ENCODE peak calls at places on chromosomes 6 and 20, in eight cellular contexts. One of them, this sample, is unnamed.

GRCh38 chr20:15061955-15062354 is 724.5 kb upstream of the FLRT3 start:
- DNase-seq in HuH-7.5: peak
- DNase-seq in Calu3: no peak
- DNase-seq in iris pigment epithelial cell: no peak
- DNase-seq in mesothelial cell of epicardium: no peak
- DNase-seq in cardiac muscle cell: peak
- DNase-seq in activated T-helper 2 cell treated with anti-CD3 and anti-CD28 coated beads, Interferon-gamma antibody, Interleukin-2, Interleukin-4, amounts not matched to agents 10 μg/mL and 5 μg/mL and 100 μg/mL, durations not matched to agents 14 hours and 24 hours and 36 hours: no peak
- DNase-seq in HCEC 1CT: no peak
- DNase-seq in this sample: no peak

GRCh38 chr6:109595998-109596397 is 95.0 kb downstream of the AK9 start:
- DNase-seq in cardiac muscle cell: no peak
- DNase-seq in HuH-7.5: peak
- DNase-seq in activated T-helper 2 cell treated with anti-CD3 and anti-CD28 coated beads, Interferon-gamma antibody, Interleukin-2, Interleukin-4, amounts not matched to agents 10 μg/mL and 5 μg/mL and 100 μg/mL, durations not matched to agents 14 hours and 24 hours and 36 hours: no peak
- DNase-seq in Calu3: peak
- DNase-seq in iris pigment epithelial cell: peak
- DNase-seq in HCEC 1CT: peak
- DNase-seq in mesothelial cell of epicardium: no peak
- DNase-seq in this sample: peak

GRCh38 chr6:14035448-14035847 is 82.1 kb upstream of the CD83 start:
- DNase-seq in mesothelial cell of epicardium: no peak
- DNase-seq in HuH-7.5: no peak
- DNase-seq in iris pigment epithelial cell: peak
- DNase-seq in Calu3: peak
- DNase-seq in cardiac muscle cell: peak
- DNase-seq in HCEC 1CT: peak
- DNase-seq in activated T-helper 2 cell treated with anti-CD3 and anti-CD28 coated beads, Interferon-gamma antibody, Interleukin-2, Interleukin-4, amounts not matched to agents 10 μg/mL and 5 μg/mL and 100 μg/mL, durations not matched to agents 14 hours and 24 hours and 36 hours: no peak
- DNase-seq in this sample: no peak

GRCh38 chr20:35603695-35604443 is 11.8 kb upstream of the SPAG4 start:
- DNase-seq in mesothelial cell of epicardium: no peak
- DNase-seq in Calu3: no peak
- DNase-seq in iris pigment epithelial cell: no peak
- DNase-seq in activated T-helper 2 cell treated with anti-CD3 and anti-CD28 coated beads, Interferon-gamma antibody, Interleukin-2, Interleukin-4, amounts not matched to agents 10 μg/mL and 5 μg/mL and 100 μg/mL, durations not matched to agents 14 hours and 24 hours and 36 hours: no peak
- DNase-seq in HuH-7.5: no peak
- DNase-seq in HCEC 1CT: no peak
- DNase-seq in cardiac muscle cell: no peak
- DNase-seq in this sample: no peak

GRCh38 chr6:117303323-117303722 is 38.0 kb downstream of the VGLL2 start:
- DNase-seq in cardiac muscle cell: no peak
- DNase-seq in mesothelial cell of epicardium: no peak
- DNase-seq in activated T-helper 2 cell treated with anti-CD3 and anti-CD28 coated beads, Interferon-gamma antibody, Interleukin-2, Interleukin-4, amounts not matched to agents 10 μg/mL and 5 μg/mL and 100 μg/mL, durations not matched to agents 14 hours and 24 hours and 36 hours: no peak
- DNase-seq in Calu3: no peak
- DNase-seq in HCEC 1CT: no peak
- DNase-seq in iris pigment epithelial cell: no peak
- DNase-seq in HuH-7.5: no peak
- DNase-seq in this sample: no peak

GRCh38 chr6:93183513-93183912 is 235.8 kb downstream of the EPHA7 start:
- DNase-seq in Calu3: no peak
- DNase-seq in HuH-7.5: no peak
- DNase-seq in HCEC 1CT: no peak
- DNase-seq in mesothelial cell of epicardium: no peak
- DNase-seq in cardiac muscle cell: no peak
- DNase-seq in iris pigment epithelial cell: no peak
- DNase-seq in activated T-helper 2 cell treated with anti-CD3 and anti-CD28 coated beads, Interferon-gamma antibody, Interleukin-2, Interleukin-4, amounts not matched to agents 10 μg/mL and 5 μg/mL and 100 μg/mL, durations not matched to agents 14 hours and 24 hours and 36 hours: no peak
- DNase-seq in this sample: peak

GRCh38 chr6:128655978-128656498 is 135.6 kb upstream of the PTPRK start:
- DNase-seq in iris pigment epithelial cell: peak
- DNase-seq in HuH-7.5: no peak
- DNase-seq in Calu3: peak
- DNase-seq in mesothelial cell of epicardium: no peak
- DNase-seq in cardiac muscle cell: no peak
- DNase-seq in HCEC 1CT: peak
- DNase-seq in activated T-helper 2 cell treated with anti-CD3 and anti-CD28 coated beads, Interferon-gamma antibody, Interleukin-2, Interleukin-4, amounts not matched to agents 10 μg/mL and 5 μg/mL and 100 μg/mL, durations not matched to agents 14 hours and 24 hours and 36 hours: peak
- DNase-seq in this sample: no peak

GRCh38 chr6:50128420-50129005 is 78.8 kb upstream of the DEFB112 start:
- DNase-seq in HCEC 1CT: peak
- DNase-seq in HuH-7.5: no peak
- DNase-seq in iris pigment epithelial cell: peak
- DNase-seq in cardiac muscle cell: peak
- DNase-seq in Calu3: no peak
- DNase-seq in mesothelial cell of epicardium: no peak
- DNase-seq in activated T-helper 2 cell treated with anti-CD3 and anti-CD28 coated beads, Interferon-gamma antibody, Interleukin-2, Interleukin-4, amounts not matched to agents 10 μg/mL and 5 μg/mL and 100 μg/mL, durations not matched to agents 14 hours and 24 hours and 36 hours: no peak
- DNase-seq in this sample: peak